ENCODE peak calls at places on chromosomes 2 and 18, in seven cellular contexts. Z is ovary, S is H1, R is A549, P is GM12878, Q is upper lobe of left lung, D is K562. N is an unnamed sample. For H3K4me1, the result is how much of the 10 kb centered on the place peaks cover.

GRCh38 chr2:169343202-169343601 is 19.1 kb downstream of the LRP2 start:
- DNase-seq in Z (no peak), S (no peak), R (no peak), P (no peak), Q (no peak), D (no peak), N (no peak)

GRCh38 chr2:152716805-152717241 is 438 bp downstream of the PRPF40A start:
- DNase-seq in Z (peak), S (no peak), R (peak), P (no peak), Q (no peak), D (peak), N (peak)

GRCh38 chr2:3377279-3377611 is 373 bp downstream of the EIPR1 start:
- DNase-seq in Z (no peak), S (no peak), R (peak), P (peak), Q (no peak), D (peak), N (no peak)

GRCh38 chr2:75334076-75334475 is 134.8 kb upstream of the TACR1 start:
- DNase-seq in Z (no peak), S (no peak), R (no peak), P (no peak), Q (no peak), D (no peak), N (no peak)

GRCh38 chr2:99682280-99683060 is 192.7 kb upstream of the REV1 start:
- DNase-seq in Z (no peak), S (no peak), R (no peak), P (no peak), Q (no peak), D (no peak), N (no peak)

GRCh38 chr18:72612894-72613537 is 68.9 kb upstream of the CBLN2 start:
- DNase-seq in Z (no peak), S (no peak), R (no peak), P (no peak), Q (no peak), D (no peak), N (no peak)

GRCh38 chr2:28927878-28928277 is 33.4 kb downstream of the WDR43 start:
- DNase-seq in Z (no peak), S (no peak), R (no peak), P (no peak), Q (no peak), D (no peak), N (no peak)

GRCh38 chr18:35999925-36000324 is 27.4 kb downstream of the RMP24 start:
- DNase-seq in Z (no peak), S (no peak), R (no peak), P (no peak), Q (no peak), D (no peak), N (no peak)

GRCh38 chr2:20352230-20353216 is 1.9 kb upstream of the PUM2 start:
- DNase-seq in Z (no peak), S (no peak), R (no peak), P (no peak), Q (no peak), D (peak), N (no peak)

GRCh38 chr2:102142829-102143449 is 393 bp downstream of the IL1R1 start:
- DNase-seq in Z (no peak), S (no peak), R (peak), P (no peak), Q (no peak), D (peak), N (no peak)

GRCh38 chr2:165969227-165969626 is 15.7 kb upstream of the TTC21B start:
- DNase-seq in Z (no peak), S (no peak), R (no peak), P (no peak), Q (no peak), D (no peak), N (no peak)

GRCh38 chr2:65232636-65233035 is 5.0 kb downstream of the ACTR2 start:
- DNase-seq in Z (no peak), S (no peak), R (peak), P (no peak), Q (no peak), D (no peak), N (no peak)

GRCh38 chr2:234344041-234344440 is 152.8 kb downstream of the ARL4C start:
- DNase-seq in Z (no peak), S (no peak), R (no peak), P (no peak), Q (no peak), D (no peak), N (no peak)

GRCh38 chr2:37376421-37377186 is 32.2 kb downstream of the QPCT start:
- DNase-seq in Z (no peak), S (no peak), R (no peak), P (peak), Q (no peak), D (no peak), N (peak)

GRCh38 chr2:41234093-41234492 is 782.2 kb upstream of the SLC8A1 start:
- DNase-seq in Z (no peak), S (no peak), R (no peak), P (no peak), Q (no peak), D (no peak), N (no peak)

GRCh38 chr2:2269989-2270562 is 61.0 kb downstream of the MYT1L start:
- DNase-seq in Z (no peak), S (no peak), R (no peak), P (no peak), Q (no peak), D (no peak), N (no peak)

GRCh38 chr18:22637787-22638186 is 220.1 kb upstream of the CTAGE1 start:
- DNase-seq in Z (no peak), S (no peak), R (peak), P (no peak), Q (no peak), D (no peak), N (no peak)

GRCh38 chr2:241126201-241126611 is 23.1 kb downstream of the PASK start:
- DNase-seq in Z (no peak), S (no peak), R (no peak), P (no peak), Q (no peak), D (no peak), N (no peak)

GRCh38 chr18:13179566-13180113 is 38.9 kb upstream of the LDLRAD4 start:
- DNase-seq in Z (no peak), S (no peak), R (no peak), P (no peak), Q (no peak), D (no peak), N (peak)
- TF ChIP-seq EP300 in Z (no peak), S (no peak), R (no peak), P (no peak), Q (no peak), D (no peak), N (no peak)

GRCh38 chr2:114543106-114543806 is 100.8 kb downstream of the DPP10 start:
- DNase-seq in Z (peak), S (no peak), R (peak), P (no peak), Q (no peak), D (peak), N (peak)
- TF ChIP-seq CTCF in Z (no peak), S (peak), R (peak), P (no peak), Q (peak), D (peak), N (peak)

GRCh38 chr2:207847098-207847806 is 77.5 kb upstream of the FZD5 start:
- DNase-seq in Z (no peak), S (no peak), R (no peak), P (no peak), Q (no peak), D (no peak), N (no peak)

GRCh38 chr2:207848545-207848928 is 78.8 kb upstream of the FZD5 start:
- DNase-seq in Z (no peak), S (no peak), R (no peak), P (no peak), Q (no peak), D (no peak), N (no peak)

GRCh38 chr2:207844648-207845047 is 74.9 kb upstream of the FZD5 start:
- DNase-seq in Z (no peak), S (no peak), R (no peak), P (no peak), Q (no peak), D (no peak), N (no peak)

GRCh38 chr2:207847807-207848544 is 78.3 kb upstream of the FZD5 start:
- DNase-seq in Z (no peak), S (no peak), R (peak), P (no peak), Q (no peak), D (no peak), N (peak)

DNA sequence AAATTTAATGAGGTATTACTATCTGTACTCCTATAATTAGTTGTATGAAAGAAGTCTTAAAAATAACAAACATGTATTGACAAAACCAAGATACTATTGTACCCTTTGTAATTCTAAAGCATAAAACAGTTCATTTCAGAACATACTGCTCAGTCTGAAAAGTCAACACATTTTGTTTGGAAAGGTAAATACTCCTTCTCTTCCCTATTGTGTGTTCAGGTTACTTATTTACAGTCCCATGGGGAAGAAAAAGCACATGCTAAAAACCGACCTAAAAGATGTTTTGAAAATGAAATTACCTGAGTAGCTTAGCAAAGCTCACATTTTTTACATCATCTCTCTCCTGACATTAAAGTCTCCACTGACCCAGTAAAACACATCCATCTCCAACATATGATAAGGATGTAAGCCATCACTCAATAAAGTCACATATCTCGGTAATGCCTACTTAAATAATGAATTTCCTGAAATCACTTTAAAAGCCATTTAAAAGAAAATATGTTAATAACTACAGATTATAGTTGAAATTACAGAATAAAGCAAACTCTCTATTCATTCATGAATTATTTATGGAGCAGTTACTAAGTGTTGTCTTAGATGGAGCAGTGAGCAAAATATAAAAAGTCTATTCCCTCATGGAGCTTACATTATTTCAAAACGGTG is 75.6 kb upstream of the FZD5 start:
- DNase-seq in Z (no peak), S (no peak), R (peak), P (no peak), Q (no peak), D (no peak), N (no peak)
- H3K4me1 ChIP-seq in Z (under half), S (under half), R (under half), P (under half), Q (under half), D (under half), N (under half)

GRCh38 chr2:45612265-45612664 is 1.2 kb upstream of the SRBD1 start:
- DNase-seq in Z (no peak), S (no peak), R (no peak), P (no peak), Q (no peak), D (no peak), N (no peak)

GRCh38 chr2:45612741-45613140 is 1.7 kb upstream of the SRBD1 start:
- DNase-seq in Z (no peak), S (no peak), R (peak), P (no peak), Q (no peak), D (no peak), N (no peak)

GRCh38 chr2:45610281-45611019 is 617 bp downstream of the SRBD1 start:
- DNase-seq in Z (peak), S (peak), R (peak), P (peak), Q (peak), D (peak), N (peak)

GRCh38 chr2:45614330-45614729 is 3.3 kb upstream of the SRBD1 start:
- DNase-seq in Z (no peak), S (no peak), R (no peak), P (no peak), Q (no peak), D (no peak), N (no peak)

DNA sequence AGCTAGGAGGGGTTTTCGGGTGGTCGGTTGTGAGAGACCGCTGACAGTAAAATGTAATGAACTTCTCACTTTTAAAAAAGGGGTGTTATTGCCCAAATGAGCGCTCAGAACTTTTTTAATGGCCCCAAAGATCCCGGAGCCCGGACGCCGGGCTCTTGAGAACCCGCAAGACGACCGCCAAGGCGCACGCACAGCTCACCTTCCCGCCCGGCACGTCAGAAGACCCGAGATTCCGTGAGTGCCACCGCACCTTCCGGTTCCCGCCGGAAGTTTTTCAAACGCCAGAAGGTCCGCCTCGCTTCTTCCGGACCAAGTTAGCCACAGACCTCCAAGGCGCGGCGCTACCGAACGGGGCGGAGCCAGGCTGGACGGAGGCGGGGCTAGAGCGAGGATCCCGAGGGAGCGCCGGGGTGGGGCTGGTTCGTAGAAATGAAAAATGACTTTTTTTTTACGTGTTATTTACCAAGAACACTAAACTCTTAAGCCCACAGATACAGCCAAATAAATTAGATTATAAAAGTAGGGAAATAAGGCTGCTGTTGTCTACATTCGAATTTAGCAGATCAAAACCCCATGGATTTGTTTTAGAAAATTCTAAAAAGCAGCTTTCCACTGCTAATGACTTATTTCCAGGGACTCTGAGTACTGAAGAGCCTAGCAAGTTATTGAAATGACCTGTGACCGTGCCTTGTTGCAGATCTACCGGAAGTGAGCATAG is at the start of gene SRBD1:
- DNase-seq in Z (peak), S (peak), R (peak), P (peak), Q (peak), D (peak), N (peak)
- TF ChIP-seq EP300 in Z (no peak), S (no peak), R (no peak), P (no peak), Q (no peak), D (peak), N (no peak)

DNA sequence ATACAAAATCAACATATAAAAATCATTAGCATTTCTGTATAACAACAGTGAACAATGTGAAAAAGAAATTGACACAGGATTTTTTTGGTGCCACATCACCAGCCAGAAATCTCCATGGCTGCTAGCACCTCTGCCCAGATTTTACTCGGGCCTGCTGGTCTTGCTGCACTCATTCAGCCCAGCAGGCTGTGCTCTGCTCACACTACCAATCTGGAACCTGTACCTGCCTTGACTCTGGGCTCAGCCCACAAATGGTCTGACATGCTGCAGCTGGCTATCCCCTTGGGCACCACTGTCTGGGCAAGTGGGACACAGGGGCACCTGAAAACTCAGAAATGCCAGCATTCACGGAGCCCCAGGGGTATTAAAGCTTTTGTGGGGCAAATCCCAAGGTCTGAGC is 392.5 kb upstream of the NRXN1 start:
- DNase-seq in Z (no peak), S (peak), R (peak), P (no peak), Q (no peak), D (no peak), N (no peak)
- TF ChIP-seq CTCF in Z (no peak), S (peak), R (no peak), P (no peak), Q (no peak), D (no peak), N (no peak)

GRCh38 chr2:195642027-195642676 is 14.9 kb upstream of the SLC39A10 start:
- DNase-seq in Z (no peak), S (no peak), R (no peak), P (no peak), Q (no peak), D (no peak), N (no peak)

GRCh38 chr2:195639959-195640358 is 17.1 kb upstream of the SLC39A10 start:
- DNase-seq in Z (no peak), S (no peak), R (peak), P (no peak), Q (no peak), D (no peak), N (no peak)

GRCh38 chr2:195645413-195645812 is 11.6 kb upstream of the SLC39A10 start:
- DNase-seq in Z (no peak), S (no peak), R (no peak), P (no peak), Q (no peak), D (no peak), N (no peak)

GRCh38 chr2:195639238-195639858 is 17.7 kb upstream of the SLC39A10 start:
- DNase-seq in Z (no peak), S (no peak), R (no peak), P (no peak), Q (no peak), D (no peak), N (no peak)

GRCh38 chr2:195642677-195643063 is 14.4 kb upstream of the SLC39A10 start:
- DNase-seq in Z (no peak), S (no peak), R (no peak), P (no peak), Q (no peak), D (no peak), N (no peak)
- H3K4me1 ChIP-seq in Z (under half), S (under half), R (under half), P (under half), Q (under half), D (under half), N (under half)

GRCh38 chr2:137007905-137008399 is 242.6 kb downstream of the THSD7B start:
- DNase-seq in Z (no peak), S (no peak), R (no peak), P (no peak), Q (no peak), D (no peak), N (no peak)

GRCh38 chr2:137005173-137005572 is 239.8 kb downstream of the THSD7B start:
- DNase-seq in Z (no peak), S (no peak), R (no peak), P (no peak), Q (no peak), D (no peak), N (no peak)

GRCh38 chr2:137009953-137010352 is 244.6 kb downstream of the THSD7B start:
- DNase-seq in Z (no peak), S (no peak), R (no peak), P (no peak), Q (no peak), D (no peak), N (no peak)
- TF ChIP-seq EP300 in Z (no peak), S (no peak), R (no peak), P (no peak), Q (no peak), D (no peak), N (no peak)

DNA sequence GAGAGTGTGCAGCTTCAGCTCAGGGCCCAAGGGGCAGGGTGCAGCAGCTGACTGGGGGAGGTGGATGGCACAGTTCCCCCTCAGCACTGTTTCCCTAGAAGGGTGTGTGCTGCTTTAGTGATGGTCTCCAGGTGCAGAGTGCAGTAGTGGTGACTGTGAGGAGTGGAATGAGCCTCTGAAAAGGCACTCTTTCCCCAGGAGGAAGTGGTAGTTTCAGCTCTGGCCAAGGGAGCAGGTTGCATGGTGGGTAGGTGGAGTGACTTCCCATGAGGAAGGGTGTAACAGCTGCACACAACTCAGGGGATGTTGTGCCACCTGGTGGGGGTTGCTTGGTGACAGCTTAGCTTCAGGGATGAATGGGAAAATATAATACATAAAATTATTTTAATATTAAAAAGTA is 251.5 kb upstream of the NXPH2 start:
- DNase-seq in Z (no peak), S (no peak), R (peak), P (peak), Q (no peak), D (no peak), N (no peak)
- TF ChIP-seq CTCF in Z (no peak), S (peak), R (no peak), P (peak), Q (no peak), D (no peak), N (no peak)

DNA sequence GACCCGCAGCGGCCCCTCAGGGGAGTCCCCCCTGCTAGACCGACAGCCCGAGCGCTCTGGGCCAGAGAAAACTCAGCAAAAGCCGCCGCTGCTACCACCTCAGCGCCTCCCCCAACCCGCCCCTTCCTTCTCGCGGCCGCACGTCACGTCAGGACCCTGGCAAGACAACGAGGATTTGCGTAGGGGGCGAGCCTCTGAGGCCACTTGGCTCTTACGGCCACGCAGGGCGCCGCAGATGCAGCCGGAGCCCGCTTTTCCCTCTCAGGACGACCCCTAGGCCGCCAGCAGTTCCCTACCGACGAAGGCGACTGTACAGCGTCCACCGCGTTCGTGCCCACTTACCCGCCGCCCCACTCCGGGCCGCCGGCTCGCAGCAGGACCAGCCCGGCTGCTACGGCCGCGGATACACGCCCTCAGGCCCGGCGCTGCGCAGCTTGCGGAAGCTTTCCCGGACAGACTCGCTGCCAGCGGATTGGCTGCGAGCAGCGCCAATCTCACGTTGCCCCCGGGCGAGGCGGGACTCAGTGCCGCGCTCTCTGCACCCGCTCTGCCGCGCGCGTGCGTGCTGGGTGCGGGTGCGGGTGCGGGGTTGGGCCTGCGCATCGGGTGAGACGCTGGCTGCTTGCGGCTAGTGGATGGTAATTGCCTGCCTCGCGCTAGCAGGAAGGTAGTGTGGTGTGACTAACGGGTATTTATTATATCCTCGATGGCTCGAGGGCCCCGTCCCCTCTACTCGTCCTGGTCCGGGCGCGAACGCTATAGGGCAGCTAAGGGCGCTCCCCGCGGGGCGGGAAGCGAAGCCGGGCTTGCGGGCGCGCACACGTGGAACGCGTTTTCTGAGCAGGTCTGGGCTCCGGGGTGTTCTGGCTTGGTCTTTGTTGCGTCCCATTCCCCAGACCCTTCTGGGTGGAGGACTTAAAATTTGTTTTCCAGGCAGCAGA is at the start of the genes ORMDL1 and PMS1:
- DNase-seq in Z (peak), S (peak), R (peak), P (peak), Q (peak), D (peak), N (peak)
- H3K4me1 ChIP-seq in Z (under half), S (under half), R (under half), P (under half), Q (under half), D (under half), N (under half)

N was measured in transverse colon.